ENCODE peak calls at places on chromosomes 1 and 21, in eight cellular contexts. O is CD4-positive, alpha-beta T cell; T is sigmoid colon; U is uterus; L is CD8-positive, alpha-beta T cell; J is body of pancreas; X is tibial artery; H is left ventricle myocardium inferior. Z is an unnamed sample. For H3K9me3, the result is how much of the 10 kb centered on the place peaks cover.

GRCh38 chr1:232269988-232270387 is 359.9 kb downstream of the SIPA1L2 start:
- DNase-seq in O (no peak), T (no peak), U (no peak), L (no peak), J (no peak), X (no peak), H (no peak), Z (no peak)

GRCh38 chr1:154420172-154420571 is 15.0 kb downstream of the IL6R start:
- DNase-seq in O (peak), T (peak), U (peak), L (peak), J (peak), X (peak), H (peak), Z (peak)

GRCh38 chr21:45332415-45332814 is 44.7 kb upstream of the POFUT2 start:
- DNase-seq in O (no peak), T (peak), U (no peak), L (no peak), J (no peak), X (no peak), H (peak), Z (no peak)

GRCh38 chr1:116807871-116808450 is 53.7 kb downstream of the CD2 start:
- DNase-seq in O (no peak), T (no peak), U (no peak), L (no peak), J (no peak), X (no peak), H (no peak), Z (no peak)

GRCh38 chr1:73859227-73859626 is 338.7 kb downstream of the LRRIQ3 start:
- DNase-seq in O (no peak), T (no peak), U (no peak), L (no peak), J (no peak), X (no peak), H (no peak), Z (no peak)

GRCh38 chr1:232793944-232794343 is 11.3 kb upstream of the MAP10 start:
- DNase-seq in O (no peak), T (no peak), U (no peak), L (no peak), J (no peak), X (no peak), H (no peak), Z (no peak)

GRCh38 chr1:156836041-156836654 is 19.5 kb upstream of the SH2D2A start:
- DNase-seq in O (no peak), T (no peak), U (no peak), L (no peak), J (no peak), X (no peak), H (no peak), Z (no peak)

GRCh38 chr1:63630666-63631065 is 37.5 kb downstream of the PGM1 start:
- DNase-seq in O (no peak), T (no peak), U (no peak), L (no peak), J (no peak), X (no peak), H (no peak), Z (no peak)

GRCh38 chr1:172673761-172674160 is 14.9 kb downstream of the FASLG start:
- DNase-seq in O (no peak), T (no peak), U (no peak), L (no peak), J (no peak), X (no peak), H (no peak), Z (no peak)

GRCh38 chr1:30014031-30014430 is 709.4 kb downstream of the MATN1 start:
- DNase-seq in O (no peak), T (no peak), U (no peak), L (no peak), J (no peak), X (no peak), H (no peak), Z (no peak)

GRCh38 chr21:46294647-46295176 is 8.6 kb downstream of the YBEY start:
- DNase-seq in O (no peak), T (no peak), U (no peak), L (no peak), J (no peak), X (no peak), H (peak), Z (no peak)

GRCh38 chr21:15692711-15693110 is 37.1 kb upstream of the USP25 start:
- DNase-seq in O (no peak), T (no peak), U (no peak), L (no peak), J (no peak), X (no peak), H (no peak), Z (no peak)

GRCh38 chr1:21816602-21817302 is 4.7 kb downstream of the LDLRAD2 start:
- DNase-seq in O (no peak), T (no peak), U (no peak), L (no peak), J (no peak), X (no peak), H (no peak), Z (no peak)

GRCh38 chr1:154578058-154578418 is 10.5 kb downstream of the CHRNB2 start:
- DNase-seq in O (no peak), T (no peak), U (no peak), L (no peak), J (no peak), X (no peak), H (peak), Z (no peak)

GRCh38 chr1:146021046-146021445 is 489 bp downstream of the HJV start:
- DNase-seq in O (no peak), T (no peak), U (no peak), L (no peak), J (no peak), X (no peak), H (no peak), Z (no peak)

GRCh38 chr21:35053356-35054096 is 4.4 kb upstream of the RUNX1 start:
- DNase-seq in O (no peak), T (peak), U (no peak), L (no peak), J (no peak), X (no peak), H (no peak), Z (no peak)

GRCh38 chr1:55138740-55139283 is 76.4 kb downstream of the USP24 start:
- DNase-seq in O (no peak), T (no peak), U (no peak), L (no peak), J (no peak), X (no peak), H (no peak), Z (no peak)

GRCh38 chr1:44034976-44035716 is 3.9 kb upstream of the SLC6A9 start:
- DNase-seq in O (no peak), T (no peak), U (no peak), L (no peak), J (no peak), X (no peak), H (no peak), Z (no peak)

GRCh38 chr1:114585221-114585620 is 3.8 kb upstream of the BCAS2 start:
- DNase-seq in O (no peak), T (no peak), U (no peak), L (no peak), J (no peak), X (no peak), H (no peak), Z (no peak)

GRCh38 chr1:99680258-99680657 is 34.3 kb downstream of the PALMD start:
- DNase-seq in O (no peak), T (no peak), U (no peak), L (no peak), J (no peak), X (no peak), H (no peak), Z (no peak)

GRCh38 chr1:197481101-197481500 is 213.0 kb downstream of the CRB1 start:
- DNase-seq in O (no peak), T (no peak), U (no peak), L (no peak), J (no peak), X (no peak), H (no peak), Z (no peak)

GRCh38 chr21:25369524-25370300 is 237.6 kb downstream of the MRPL39 start:
- DNase-seq in O (no peak), T (no peak), U (no peak), L (no peak), J (no peak), X (no peak), H (no peak), Z (no peak)

GRCh38 chr1:56645663-56646330 is 683 bp downstream of the PRKAA2 start:
- DNase-seq in O (no peak), T (peak), U (no peak), L (no peak), J (peak), X (peak), H (no peak), Z (peak)

GRCh38 chr1:38500352-38500751 is 359.2 kb downstream of the RRAGC start:
- DNase-seq in O (no peak), T (no peak), U (no peak), L (no peak), J (no peak), X (no peak), H (no peak), Z (no peak)

GRCh38 chr1:9882945-9883303 is 27.1 kb downstream of the CTNNBIP1 start:
- DNase-seq in O (no peak), T (no peak), U (no peak), L (no peak), J (no peak), X (no peak), H (no peak), Z (no peak)

GRCh38 chr1:71049951-71050598 is 2.5 kb upstream of the PTGER3 start:
- DNase-seq in O (no peak), T (no peak), U (peak), L (no peak), J (no peak), X (no peak), H (no peak), Z (peak)

GRCh38 chr21:34243562-34243961 is 120.2 kb upstream of the KCNE2 start:
- DNase-seq in O (no peak), T (no peak), U (no peak), L (no peak), J (peak), X (no peak), H (no peak), Z (no peak)

GRCh38 chr21:15498455-15498854 is 231.3 kb upstream of the USP25 start:
- DNase-seq in O (no peak), T (no peak), U (no peak), L (no peak), J (no peak), X (no peak), H (no peak), Z (no peak)

GRCh38 chr1:225813250-225813964 is 3.5 kb downstream of the EPHX1 start:
- DNase-seq in O (no peak), T (peak), U (peak), L (no peak), J (peak), X (peak), H (peak), Z (peak)

GRCh38 chr21:42561742-42562141 is 48.1 kb downstream of the SLC37A1 start:
- DNase-seq in O (no peak), T (peak), U (no peak), L (no peak), J (no peak), X (peak), H (no peak), Z (no peak)

GRCh38 chr21:44871576-44872265 is 1.8 kb downstream of the PTTG1IP start:
- DNase-seq in O (no peak), T (peak), U (peak), L (no peak), J (no peak), X (peak), H (no peak), Z (peak)

GRCh38 chr1:2862441-2863148 is 61.1 kb upstream of the TTC34 start:
- DNase-seq in O (no peak), T (no peak), U (no peak), L (no peak), J (no peak), X (no peak), H (no peak), Z (no peak)

GRCh38 chr1:2859881-2860430 is 58.5 kb upstream of the TTC34 start:
- DNase-seq in O (no peak), T (no peak), U (no peak), L (no peak), J (no peak), X (no peak), H (no peak), Z (no peak)

GRCh38 chr1:2860476-2861142 is 59.1 kb upstream of the TTC34 start:
- DNase-seq in O (no peak), T (no peak), U (no peak), L (no peak), J (no peak), X (no peak), H (no peak), Z (no peak)

GRCh38 chr1:2861988-2862430 is 60.5 kb upstream of the TTC34 start:
- DNase-seq in O (no peak), T (no peak), U (no peak), L (no peak), J (no peak), X (no peak), H (no peak), Z (no peak)

GRCh38 chr1:2861143-2861987 is 59.9 kb upstream of the TTC34 start:
- DNase-seq in O (no peak), T (no peak), U (no peak), L (no peak), J (no peak), X (no peak), H (no peak), Z (no peak)
- H3K9me3 ChIP-seq in O (under half), T (under half), U (under half), L (under half), J (under half), X (under half), H (under half), Z (under half)

GRCh38 chr21:33149166-33149565 is 79.2 kb downstream of the OLIG1 start:
- DNase-seq in O (no peak), T (no peak), U (no peak), L (no peak), J (no peak), X (no peak), H (no peak), Z (no peak)
- H3K9me3 ChIP-seq in O (under half), T (under half), U (under half), L (under half), J (under half), X (under half), H (under half), Z (under half)

GRCh38 chr21:26641062-26641461 is 68.0 kb upstream of the CYYR1 start:
- DNase-seq in O (no peak), T (no peak), U (no peak), L (no peak), J (no peak), X (no peak), H (no peak), Z (no peak)

GRCh38 chr21:26632691-26633090 is 59.6 kb upstream of the CYYR1 start:
- DNase-seq in O (no peak), T (no peak), U (no peak), L (no peak), J (no peak), X (no peak), H (no peak), Z (no peak)

GRCh38 chr21:26637346-26637745 is 64.3 kb upstream of the CYYR1 start:
- DNase-seq in O (no peak), T (no peak), U (no peak), L (no peak), J (no peak), X (no peak), H (no peak), Z (no peak)
- H3K9me3 ChIP-seq in O (under half), T (under half), U (under half), L (under half), J (under half), X (under half), H (under half), Z (under half)

DNA sequence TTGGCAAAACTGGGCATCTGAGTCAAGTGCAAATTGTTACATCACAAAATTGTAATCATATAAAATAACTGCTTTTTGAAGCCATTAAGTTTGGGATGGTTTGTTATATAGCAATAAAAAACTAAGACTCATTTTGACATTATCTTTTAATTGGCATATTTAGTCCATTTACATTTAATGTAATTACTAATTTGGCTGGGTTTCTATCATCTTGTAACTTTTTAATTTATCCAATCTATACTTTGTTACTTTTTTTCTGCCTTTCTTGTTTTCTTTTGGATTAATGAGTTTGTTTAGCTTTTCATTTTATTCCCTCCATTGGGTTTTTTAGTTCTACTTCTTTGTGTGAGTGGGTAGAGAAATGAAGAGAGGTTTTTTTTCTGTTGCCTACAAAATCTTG is 76.3 kb downstream of the DRAM2 start:
- DNase-seq in O (no peak), T (no peak), U (no peak), L (no peak), J (no peak), X (no peak), H (no peak), Z (no peak)
- H3K9me3 ChIP-seq in O (under half), T (under half), U (under half), L (under half), J (under half), X (under half), H (half or more), Z (under half)

DNA sequence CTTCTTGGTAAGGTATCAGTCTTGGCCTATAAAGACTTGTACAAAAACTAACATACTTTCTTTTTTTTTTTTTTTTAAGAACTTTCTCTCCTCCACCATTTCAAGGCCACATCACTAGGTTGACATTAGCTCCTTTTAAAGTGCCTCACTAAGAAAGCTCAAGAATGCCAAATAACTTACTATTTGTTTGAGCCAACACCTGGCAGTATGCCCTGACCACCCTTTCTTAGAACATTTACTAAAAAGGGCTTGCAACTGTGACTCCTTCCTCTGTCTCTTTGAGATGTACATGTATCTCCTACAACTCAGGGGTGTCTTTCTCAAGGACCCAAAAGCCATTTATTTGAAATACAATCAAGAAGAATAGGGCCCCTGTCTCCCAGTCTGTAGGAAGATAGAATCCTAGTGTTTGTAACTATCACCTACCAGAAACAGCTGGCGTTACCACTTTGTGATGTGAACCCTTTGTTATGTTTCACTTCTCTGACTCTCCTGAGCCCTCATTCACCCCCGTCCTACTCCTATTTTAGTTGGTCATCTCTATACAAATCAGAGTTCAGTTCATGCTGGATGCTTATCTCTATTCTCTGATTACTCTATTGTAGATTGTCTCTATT is 12.2 kb upstream of the SAMD13 start:
- DNase-seq in O (no peak), T (no peak), U (no peak), L (no peak), J (no peak), X (no peak), H (no peak), Z (no peak)
- H3K9me3 ChIP-seq in O (under half), T (under half), U (under half), L (under half), J (under half), X (under half), H (under half), Z (under half)